ENCODE peak calls at places on chromosomes 5 and 9, in ten cellular contexts. W, G, V, X, J, O, E, U, L and S are unnamed samples.
A peak's percentile ranks its signal among the peaks of the same experiment; 100 is the strongest.

GRCh38 chr9:126406075-126406675 is 79.5 kb downstream of the MVB12B start:
- DNase-seq in W (no peak), G (no peak), V (peak; percentile 45), X (no peak), J (no peak), O (no peak), E (no peak), U (no peak), L (no peak), S (no peak)

GRCh38 chr5:91030521-91031395 is 352.4 kb downstream of the ARRDC3 start:
- DNase-seq in W (no peak), G (no peak), V (peak; percentile 16), X (no peak), J (no peak), O (no peak), E (no peak), U (no peak), L (no peak), S (no peak)

GRCh38 chr5:89293849-89294248 is 410.9 kb upstream of the MEF2C start:
- DNase-seq in W (no peak), G (peak; percentile 63), V (peak; percentile 42), X (no peak), J (no peak), O (no peak), E (peak; percentile 82), U (no peak), L (no peak), S (no peak)

GRCh38 chr5:157558089-157558595 is 17.4 kb downstream of the ADAM19 start:
- DNase-seq in W (no peak), G (peak; percentile 33), V (peak; percentile 93), X (peak; percentile 45), J (no peak), O (no peak), E (peak; percentile 42), U (no peak), L (no peak), S (no peak)

GRCh38 chr5:113278976-113279375 is 155.8 kb downstream of the TSSK1B start:
- DNase-seq in W (no peak), G (no peak), V (peak; percentile 78), X (no peak), J (no peak), O (no peak), E (peak; percentile 19), U (no peak), L (no peak), S (no peak)

GRCh38 chr9:128762664-128763449 is 8.9 kb downstream of the ZER1 start:
- DNase-seq in W (no peak), G (no peak), V (no peak), X (peak; percentile 75), J (no peak), O (no peak), E (no peak), U (no peak), L (no peak), S (no peak)

GRCh38 chr5:179827684-179828083 is 7.0 kb downstream of the SQSTM1 start:
- DNase-seq in W (no peak), G (no peak), V (peak; percentile 49), X (no peak), J (peak; percentile 79), O (peak; percentile 70), E (no peak), U (no peak), L (peak; percentile 38), S (no peak)

GRCh38 chr9:86792136-86792535 is 155.2 kb downstream of the GAS1 start:
- DNase-seq in W (no peak), G (no peak), V (peak; percentile 31), X (no peak), J (no peak), O (no peak), E (no peak), U (no peak), L (no peak), S (no peak)

GRCh38 chr5:147373328-147373727 is 136.5 kb downstream of the DPYSL3 start:
- DNase-seq in W (no peak), G (no peak), V (no peak), X (no peak), J (no peak), O (no peak), E (no peak), U (no peak), L (no peak), S (no peak)

GRCh38 chr5:147371290-147371689 is 136.5 kb downstream of the STK32A start:
- DNase-seq in W (no peak), G (no peak), V (no peak), X (no peak), J (no peak), O (no peak), E (no peak), U (no peak), L (no peak), S (no peak)

DNA sequence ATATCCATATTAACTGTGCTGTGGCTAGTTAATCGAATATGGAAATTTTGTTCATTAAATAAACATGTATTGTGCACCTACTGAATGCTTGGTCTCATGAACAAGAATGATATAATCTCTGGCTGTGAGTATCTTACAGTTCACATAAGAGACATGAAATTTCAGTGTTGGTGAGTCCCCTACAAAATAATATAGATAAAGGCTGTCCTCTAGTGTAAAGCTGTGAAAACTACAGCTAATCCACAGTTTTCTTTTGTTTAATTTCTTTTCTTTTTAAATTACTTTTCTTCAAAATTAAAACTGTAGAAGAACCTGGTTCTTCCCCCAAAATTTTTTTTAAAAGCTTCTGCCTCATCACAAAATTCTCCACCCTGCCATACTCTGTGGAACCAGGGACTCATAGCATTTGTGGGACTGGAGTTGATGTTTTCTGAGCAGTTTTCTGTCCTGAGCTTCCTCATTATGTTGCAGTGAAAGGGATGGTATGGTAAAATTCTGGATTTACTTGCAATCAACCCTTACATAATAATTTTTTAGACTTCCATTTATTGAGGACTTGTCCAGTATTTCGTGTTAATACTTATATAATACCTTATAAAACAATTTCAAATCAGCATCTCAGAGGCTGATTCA is 135.0 kb downstream of the STK32A start:
- DNase-seq in W (no peak), G (peak; percentile 43), V (no peak), X (no peak), J (no peak), O (no peak), E (peak; percentile 33), U (no peak), L (no peak), S (no peak)
- TF ChIP-seq CTCF in W (peak; percentile 79), G (peak; percentile 67), V (peak; percentile 10), X (no peak), J (no peak), O (peak; percentile 49), E (peak; percentile 56), U (no peak), L (no peak), S (peak; percentile 33)

GRCh38 chr5:37842048-37842447 is 2.2 kb upstream of the GDNF start:
- DNase-seq in W (no peak), G (no peak), V (no peak), X (no peak), J (no peak), O (no peak), E (no peak), U (no peak), L (no peak), S (no peak)

GRCh38 chr5:37841223-37841622 is 1.4 kb upstream of the GDNF start:
- DNase-seq in W (no peak), G (peak; percentile 50), V (peak; percentile 64), X (no peak), J (no peak), O (no peak), E (no peak), U (no peak), L (no peak), S (no peak)

GRCh38 chr5:37838933-37839341 is 904 bp downstream of the GDNF start:
- DNase-seq in W (no peak), G (no peak), V (no peak), X (no peak), J (no peak), O (no peak), E (no peak), U (peak; percentile 25), L (no peak), S (no peak)

GRCh38 chr5:37839441-37840035 is 303 bp downstream of the GDNF start:
- DNase-seq in W (no peak), G (peak; percentile 62), V (peak; percentile 71), X (peak; percentile 35), J (no peak), O (peak; percentile 89), E (peak; percentile 69), U (peak; percentile 41), L (no peak), S (no peak)

DNA sequence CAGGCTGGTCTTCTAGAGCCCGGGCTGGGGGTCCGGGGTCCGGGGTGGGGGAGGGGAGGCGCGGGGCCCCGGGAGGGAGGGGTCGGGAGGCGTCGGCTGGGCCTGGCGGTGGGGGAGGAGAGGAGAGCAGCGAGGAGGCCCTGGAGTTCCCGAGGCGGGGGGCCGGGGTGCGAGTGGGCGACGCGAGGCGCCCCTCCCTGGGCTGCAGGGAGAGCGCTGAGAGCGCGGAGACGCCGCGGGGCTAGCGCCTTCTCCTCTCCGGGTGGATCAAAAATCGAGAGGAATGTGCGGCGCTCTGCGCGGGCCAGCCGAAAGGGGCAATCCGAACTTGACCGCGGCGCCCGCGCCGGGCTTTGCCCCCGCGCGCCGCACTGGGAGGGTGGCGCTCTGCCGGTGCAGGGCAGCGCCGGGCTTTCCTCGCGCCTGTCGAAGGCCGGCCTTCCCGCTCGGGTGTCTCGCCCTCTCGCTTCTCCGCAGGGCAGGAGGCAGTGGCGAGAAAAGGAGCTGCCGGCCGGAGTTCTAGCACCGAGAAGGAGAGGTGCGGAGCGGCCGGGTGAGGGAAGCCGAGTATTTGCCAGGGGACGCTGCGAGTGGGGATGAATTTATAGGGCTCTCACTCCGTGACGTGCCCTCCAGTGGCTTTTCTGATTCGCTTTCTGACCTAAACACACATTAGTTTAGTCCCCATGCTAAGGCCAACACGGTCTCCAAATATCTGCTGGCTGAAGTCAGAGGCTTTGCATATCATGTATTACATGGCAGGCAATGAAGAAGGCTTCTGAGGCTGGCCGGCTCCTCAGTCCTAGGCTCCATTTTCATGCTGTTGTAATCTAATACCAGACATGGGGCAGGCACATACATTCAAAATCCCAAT is at the start of gene GDNF:
- DNase-seq in W (no peak), G (peak; percentile 40), V (peak; percentile 76), X (peak; percentile 25), J (peak; percentile 32), O (peak; percentile 91), E (peak; percentile 54), U (peak; percentile 29), L (no peak), S (no peak)
- TF ChIP-seq CTCF in W (peak; percentile 50), G (no peak), V (peak; percentile 13), X (peak; percentile 61), J (no peak), O (peak; percentile 15), E (peak; percentile 31), U (no peak), L (no peak), S (no peak)

GRCh38 chr9:108854094-108854493 is 1.7 kb downstream of the ACTL7B start:
- DNase-seq in W (no peak), G (no peak), V (no peak), X (no peak), J (no peak), O (no peak), E (no peak), U (no peak), L (no peak), S (no peak)
- TF ChIP-seq CTCF in W (no peak), G (peak; percentile 2), V (no peak), X (no peak), J (no peak), O (no peak), E (no peak), U (no peak), L (no peak), S (no peak)

GRCh38 chr5:159777049-159777448 is 139.2 kb upstream of the ADRA1B start:
- DNase-seq in W (no peak), G (no peak), V (no peak), X (no peak), J (no peak), O (no peak), E (no peak), U (no peak), L (no peak), S (no peak)

GRCh38 chr5:159775890-159776289 is 140.4 kb upstream of the ADRA1B start:
- DNase-seq in W (no peak), G (no peak), V (peak; percentile 48), X (no peak), J (no peak), O (no peak), E (no peak), U (no peak), L (no peak), S (no peak)

GRCh38 chr5:159774476-159775031 is 141.7 kb upstream of the ADRA1B start:
- DNase-seq in W (no peak), G (no peak), V (no peak), X (no peak), J (no peak), O (no peak), E (no peak), U (no peak), L (no peak), S (no peak)

GRCh38 chr5:159772698-159773061 is 143.6 kb upstream of the ADRA1B start:
- DNase-seq in W (no peak), G (no peak), V (no peak), X (no peak), J (no peak), O (no peak), E (no peak), U (no peak), L (no peak), S (no peak)

GRCh38 chr5:159773062-159773924 is 143.0 kb upstream of the ADRA1B start:
- DNase-seq in W (peak; percentile 90), G (peak; percentile 84), V (peak; percentile 93), X (no peak), J (peak; percentile 42), O (peak; percentile 91), E (peak; percentile 91), U (peak; percentile 80), L (peak; percentile 20), S (peak; percentile 58)
- TF ChIP-seq CTCF in W (peak; percentile 58), G (peak; percentile 5), V (no peak), X (peak; percentile 46), J (no peak), O (no peak), E (peak; percentile 37), U (no peak), L (no peak), S (no peak)